ENCODE peak calls at places on chromosome 11, in eight cellular contexts. G is NCI-H146, Z is amniotic stem cell, T is germinal center, R is GM12865, F is GM04503, M is posterior cingulate gyrus, W is adipocyte. Y is an unnamed sample.

GRCh38 chr11:100545970-100546369 is 141.1 kb upstream of the ARHGAP42 start:
- DNase-seq in G (no peak), Z (no peak), T (no peak), R (no peak), F (no peak), M (no peak), W (no peak), Y (peak; percentile 39)

GRCh38 chr11:70203749-70204465 is 811 bp downstream of the FADD start:
- DNase-seq in G (peak; percentile 35), Z (peak; percentile 73), T (peak; percentile 23), R (peak; percentile 86), F (peak; percentile 42), M (peak; percentile 69), W (peak; percentile 92), Y (peak; percentile 93)

GRCh38 chr11:119343726-119344125 is 2.8 kb downstream of the MFRP start:
- DNase-seq in G (no peak), Z (no peak), T (no peak), R (no peak), F (no peak), M (no peak), W (no peak), Y (no peak)

GRCh38 chr11:2474059-2474901 is 29.5 kb downstream of the KCNQ1 start:
- DNase-seq in G (peak; percentile 95), Z (no peak), T (no peak), R (no peak), F (no peak), M (no peak), W (no peak), Y (peak; percentile 96)

GRCh38 chr11:10139656-10140055 is 154.4 kb downstream of the SBF2 start:
- DNase-seq in G (no peak), Z (peak; percentile 50), T (no peak), R (no peak), F (peak; percentile 88), M (no peak), W (peak; percentile 71), Y (no peak)

GRCh38 chr11:59437770-59438169 is 1.5 kb downstream of the OR5A1 start:
- DNase-seq in G (no peak), Z (no peak), T (no peak), R (no peak), F (no peak), M (no peak), W (no peak), Y (no peak)

GRCh38 chr11:65537620-65538231 is 12.8 kb downstream of the SCYL1 start:
- DNase-seq in G (no peak), Z (no peak), T (no peak), R (no peak), F (no peak), M (no peak), W (no peak), Y (no peak)

GRCh38 chr11:19680824-19681368 is 31.7 kb upstream of the NAV2 start:
- DNase-seq in G (no peak), Z (no peak), T (no peak), R (no peak), F (no peak), M (no peak), W (peak; percentile 42), Y (no peak)

GRCh38 chr11:47408598-47409439 is 429 bp downstream of the SLC39A13 start:
- DNase-seq in G (peak; percentile 67), Z (peak; percentile 47), T (no peak), R (no peak), F (peak; percentile 56), M (no peak), W (peak; percentile 91), Y (no peak)

GRCh38 chr11:26193714-26194373 is 138.1 kb upstream of the ANO3 start:
- DNase-seq in G (no peak), Z (no peak), T (no peak), R (no peak), F (no peak), M (no peak), W (no peak), Y (no peak)

GRCh38 chr11:119486691-119487259 is 63.8 kb upstream of the THY1 start:
- DNase-seq in G (no peak), Z (no peak), T (no peak), R (no peak), F (no peak), M (no peak), W (no peak), Y (no peak)

GRCh38 chr11:11978792-11979486 is 29.5 kb downstream of the DKK3 start:
- DNase-seq in G (no peak), Z (no peak), T (no peak), R (no peak), F (peak; percentile 57), M (no peak), W (peak; percentile 55), Y (no peak)

GRCh38 chr11:15313862-15314261 is 199.1 kb downstream of the INSC start:
- DNase-seq in G (no peak), Z (no peak), T (no peak), R (no peak), F (no peak), M (no peak), W (no peak), Y (no peak)

GRCh38 chr11:108414958-108415357 is 52.4 kb downstream of the C11orf65 start:
- DNase-seq in G (no peak), Z (no peak), T (no peak), R (no peak), F (no peak), M (no peak), W (no peak), Y (no peak)

GRCh38 chr11:119389611-119390254 is 8.2 kb upstream of the USP2 start:
- DNase-seq in G (peak; percentile 84), Z (no peak), T (peak; percentile 61), R (peak; percentile 43), F (no peak), M (no peak), W (no peak), Y (peak; percentile 43)

GRCh38 chr11:73233211-73233610 is 15.1 kb downstream of the P2RY2 start:
- DNase-seq in G (no peak), Z (no peak), T (no peak), R (no peak), F (no peak), M (no peak), W (no peak), Y (no peak)

Y was measured in small intestine.